ENCODE peak calls at places on chromosomes 12 and 14, in eight cellular contexts. A is CD14-positive monocyte, F is astrocyte of the spinal cord, P is upper lobe of right lung, R is H9, U is Calu3, V is natural killer cell, L is brain microvascular endothelial cell. O is an unnamed sample.

GRCh38 chr12:29425722-29426121 is 44.8 kb upstream of the ERGIC2 start:
- DNase-seq in L (no peak), V (no peak), F (no peak), R (no peak), A (no peak), U (no peak), P (no peak), O (no peak)

GRCh38 chr12:64550758-64551157 is 59.5 kb upstream of the RASSF3 start:
- DNase-seq in U (no peak), A (no peak), R (no peak), P (no peak), V (no peak), L (no peak), F (no peak), O (no peak)

GRCh38 chr12:112839386-112839972 is 47.9 kb downstream of the RPH3A start:
- DNase-seq in U (peak), L (peak), P (no peak), F (peak), A (no peak), R (no peak), V (no peak), O (no peak)

GRCh38 chr12:56718167-56718566 is 6.9 kb downstream of the NACA start:
- DNase-seq in R (no peak), L (no peak), U (no peak), V (no peak), A (no peak), F (no peak), P (peak), O (no peak)

GRCh38 chr12:108820700-108821406 is 36.5 kb downstream of the SSH1 start:
- DNase-seq in V (no peak), U (no peak), P (no peak), L (no peak), F (no peak), R (no peak), A (peak), O (no peak)

GRCh38 chr12:12800406-12801180 is 12.6 kb upstream of the DDX47 start:
- DNase-seq in V (no peak), P (no peak), L (no peak), R (no peak), A (no peak), F (peak), U (peak), O (no peak)

GRCh38 chr14:89198544-89199329 is 218.3 kb downstream of the FOXN3 start:
- DNase-seq in A (peak), P (no peak), U (no peak), F (peak), V (no peak), L (no peak), R (no peak), O (no peak)

GRCh38 chr12:82058197-82058596 is 299.0 kb upstream of the PPFIA2 start:
- DNase-seq in V (no peak), F (no peak), U (no peak), A (no peak), L (no peak), P (no peak), R (no peak), O (no peak)

GRCh38 chr12:39490500-39491276 is 47.8 kb upstream of the KIF21A start:
- DNase-seq in A (no peak), L (peak), F (peak), U (no peak), V (no peak), R (no peak), P (no peak), O (no peak)

GRCh38 chr12:125110641-125111360 is 45.6 kb downstream of the AACS start:
- DNase-seq in A (no peak), U (no peak), R (no peak), F (peak), P (no peak), L (no peak), V (no peak), O (no peak)

GRCh38 chr12:51959211-51959610 is 7.7 kb downstream of the ACVR1B start:
- DNase-seq in R (no peak), U (no peak), F (no peak), V (no peak), L (no peak), P (no peak), A (no peak), O (no peak)

GRCh38 chr12:120356567-120357030 is 12.4 kb downstream of the MSI1 start:
- DNase-seq in U (peak), L (peak), P (peak), A (peak), F (peak), R (peak), V (peak), O (peak)

GRCh38 chr12:52681551-52682380 is 1.6 kb upstream of the KRT1 start:
- DNase-seq in L (no peak), U (no peak), V (no peak), F (no peak), R (no peak), A (no peak), P (no peak), O (no peak)

GRCh38 chr12:24539646-24540045 is 409.3 kb downstream of the BCAT1 start:
- DNase-seq in L (no peak), R (no peak), P (no peak), V (no peak), F (no peak), U (no peak), A (no peak), O (no peak)

GRCh38 chr12:80862606-80863005 is 75.1 kb downstream of the LIN7A start:
- DNase-seq in A (no peak), V (no peak), P (no peak), R (no peak), U (no peak), L (no peak), F (peak), O (no peak)

GRCh38 chr14:61514927-61515326 is 180.4 kb upstream of the HIF1A start:
- DNase-seq in P (no peak), L (no peak), A (no peak), V (no peak), U (no peak), R (no peak), F (no peak), O (no peak)

GRCh38 chr12:93043192-93043876 is 114.2 kb upstream of the EEA1 start:
- DNase-seq in F (no peak), A (no peak), V (no peak), R (no peak), U (no peak), L (no peak), P (no peak), O (no peak)

GRCh38 chr12:116665666-116666304 is 72.1 kb downstream of the SPRING1 start:
- DNase-seq in U (no peak), F (no peak), L (no peak), P (no peak), V (no peak), R (no peak), A (no peak), O (no peak)

GRCh38 chr12:111248221-111248620 is 120.7 kb downstream of the PHETA1 start:
- DNase-seq in U (no peak), V (no peak), F (no peak), P (peak), L (no peak), A (peak), R (no peak), O (no peak)

DNA sequence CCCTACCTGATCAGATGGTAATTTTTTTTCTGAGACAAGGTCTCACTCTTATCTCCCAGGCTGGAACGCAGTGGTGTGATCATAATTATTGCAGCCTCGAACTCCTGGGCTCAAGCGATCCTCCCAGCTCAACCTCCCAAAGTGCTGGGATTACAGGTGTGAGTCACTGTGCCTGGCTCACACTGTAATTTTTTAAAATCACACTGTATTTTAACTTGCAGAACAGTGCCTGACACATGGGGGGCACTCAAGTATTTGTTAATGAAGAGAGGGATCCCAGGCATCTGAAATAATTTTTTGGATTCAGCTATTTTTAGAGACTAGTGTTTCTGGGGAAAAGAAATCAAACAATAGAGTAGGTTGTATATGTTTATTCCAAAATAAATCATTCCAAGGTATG is 21.7 kb downstream of the LIMA1 start:
- DNase-seq in U (no peak), R (no peak), A (no peak), P (no peak), V (no peak), F (no peak), L (no peak), O (no peak)
- TF ChIP-seq CTCF in U (peak), R (no peak), A (no peak), P (no peak), V (no peak), F (no peak), L (no peak), O (no peak)

GRCh38 chr14:41289025-41289424 is 317.7 kb upstream of the LRFN5 start:
- DNase-seq in F (no peak), L (no peak), A (no peak), V (no peak), R (peak), U (no peak), P (no peak), O (no peak)
- TF ChIP-seq CTCF in F (no peak), L (no peak), A (no peak), V (no peak), R (peak), U (no peak), P (no peak), O (no peak)

DNA sequence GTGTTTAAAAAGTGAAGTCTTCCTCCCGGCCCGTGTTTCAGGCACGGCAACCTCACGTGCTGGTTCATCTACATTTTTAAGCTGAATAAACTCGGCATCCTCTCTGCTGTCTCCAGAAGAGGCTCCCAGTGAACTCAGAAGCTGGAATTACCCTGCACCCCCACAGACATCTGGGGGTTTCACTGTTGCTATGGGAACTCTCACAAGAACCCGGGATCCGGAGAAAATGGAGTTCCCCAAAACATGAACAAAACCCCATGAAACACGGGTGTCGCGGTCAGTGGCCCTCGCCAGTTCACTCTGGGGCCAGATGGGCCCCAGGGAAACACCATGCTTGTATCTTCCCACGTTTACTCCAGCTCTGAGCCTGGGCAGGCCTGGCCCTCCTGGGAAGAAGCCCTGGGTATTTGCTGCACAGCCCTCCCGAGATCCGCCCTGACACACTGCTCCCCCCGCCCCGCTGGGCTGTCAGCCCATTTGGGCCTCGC is 143.7 kb downstream of the PIWIL1 start:
- DNase-seq in P (no peak), V (no peak), L (no peak), F (no peak), R (no peak), U (no peak), A (no peak), O (no peak)
- TF ChIP-seq CTCF in P (no peak), V (no peak), L (no peak), F (no peak), R (no peak), U (no peak), A (no peak), O (no peak)

DNA sequence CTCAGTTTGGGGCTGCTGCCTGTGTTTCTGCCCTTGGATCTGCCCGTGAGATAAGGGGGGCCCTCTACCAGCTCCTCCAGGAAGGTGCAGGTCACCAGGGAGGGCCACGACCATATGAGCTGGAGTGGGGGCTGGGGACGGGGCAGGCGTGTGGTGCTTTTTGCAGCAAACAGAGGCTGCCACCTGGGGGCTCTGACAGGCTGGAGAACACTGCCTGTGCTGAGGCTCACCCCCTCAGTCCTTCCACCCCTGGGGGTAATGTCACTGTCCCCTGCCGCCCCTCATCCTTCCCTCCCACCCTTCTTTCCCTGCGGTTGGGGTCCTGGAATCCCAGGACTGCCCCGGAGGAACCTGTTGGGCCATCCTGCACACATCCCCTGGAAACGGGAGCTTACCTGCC is 3.2 kb downstream of the PLD4 start:
- DNase-seq in R (no peak), A (peak), F (no peak), V (no peak), U (no peak), P (no peak), L (no peak), O (no peak)
- TF ChIP-seq CTCF in R (no peak), A (no peak), F (no peak), V (no peak), U (no peak), P (no peak), L (no peak), O (no peak)

GRCh38 chr12:89988556-89988955 is 279.9 kb upstream of the ATP2B1 start:
- DNase-seq in U (no peak), R (no peak), V (no peak), L (no peak), A (no peak), P (no peak), F (no peak), O (no peak)
- TF ChIP-seq CTCF in U (no peak), R (no peak), V (no peak), L (no peak), A (no peak), P (no peak), F (no peak), O (no peak)

GRCh38 chr12:74021937-74022336 is 515.7 kb upstream of the ATXN7L3B start:
- DNase-seq in P (no peak), A (no peak), U (peak), V (no peak), L (peak), R (peak), F (peak), O (no peak)
- TF ChIP-seq CTCF in P (peak), A (no peak), U (peak), V (no peak), L (peak), R (peak), F (peak), O (no peak)